ENCODE peak calls at places on chromosome 5, in five cellular contexts. B, A, L, Z and O are unnamed samples.
A peak's percentile ranks its signal among the peaks of the same experiment; 100 is the strongest.

GRCh38 chr5:55096860-55097259 is 5.6 kb upstream of the GZMA start:
- DNase-seq in Z (no peak), B (no peak), A (no peak), L (no peak), O (no peak)

GRCh38 chr5:117776977-117777376 is 1202.4 kb upstream of the SEMA6A start:
- DNase-seq in A (no peak), Z (no peak), B (no peak), L (no peak), O (no peak)

GRCh38 chr5:76209297-76209696 is 126.1 kb downstream of the SV2C start:
- DNase-seq in A (no peak), Z (no peak), B (no peak), L (peak; percentile 23), O (no peak)

GRCh38 chr5:139569276-139569955 is 8.3 kb downstream of the UBE2D2 start:
- DNase-seq in B (no peak), A (no peak), L (no peak), Z (no peak), O (peak; percentile 52)

GRCh38 chr5:124234022-124234899 is 512.2 kb downstream of the ZNF608 start:
- DNase-seq in L (peak; percentile 50), Z (no peak), A (no peak), B (no peak), O (no peak)

GRCh38 chr5:138543730-138544104 is 681 bp upstream of the ETF1 start:
- DNase-seq in L (no peak), Z (no peak), B (no peak), A (no peak), O (no peak)

GRCh38 chr5:14008819-14009311 is 64.4 kb upstream of the DNAH5 start:
- DNase-seq in L (no peak), Z (peak; percentile 81), B (no peak), A (no peak), O (peak; percentile 85)

GRCh38 chr5:129098488-129099183 is 4.1 kb downstream of the ISOC1 start:
- DNase-seq in A (no peak), Z (peak; percentile 9), B (peak; percentile 22), L (peak; percentile 37), O (no peak)

GRCh38 chr5:80125962-80126480 is 90.9 kb downstream of the THBS4 start:
- DNase-seq in L (no peak), Z (peak; percentile 59), B (peak; percentile 54), A (no peak), O (peak; percentile 48)

DNA sequence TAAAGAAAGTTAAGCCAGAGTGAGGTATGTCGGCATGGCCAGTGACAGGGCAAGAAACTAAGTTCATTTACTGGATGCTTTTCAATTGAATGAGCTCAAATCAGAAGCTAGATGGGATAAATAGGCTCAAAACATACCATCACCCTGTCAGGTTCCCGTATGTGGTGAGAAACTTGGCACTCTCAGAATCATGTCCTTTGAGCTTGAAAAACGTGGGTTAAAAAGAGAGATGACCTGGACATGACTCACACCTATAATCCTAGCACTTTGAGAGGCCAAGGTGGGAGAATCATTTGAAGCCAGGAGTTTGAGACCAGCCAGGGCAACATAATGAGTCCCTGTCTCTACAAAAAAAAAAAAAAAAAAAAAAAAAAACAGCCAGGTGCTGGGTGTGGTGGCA is 121.7 kb upstream of the RGMB start:
- DNase-seq in Z (no peak), A (no peak), B (no peak), L (no peak), O (peak; percentile 9)
- H2AK5ac ChIP-seq in Z (no peak overlapping the region), A (no peak overlapping the region), B (no peak overlapping the region), L (no peak overlapping the region), O (no peak overlapping the region)

GRCh38 chr5:60262576-60263295 is 369.2 kb upstream of the PDE4D start:
- DNase-seq in A (no peak), Z (no peak), L (no peak), B (no peak), O (no peak)

GRCh38 chr5:60259730-60260129 is 366.2 kb upstream of the PDE4D start:
- DNase-seq in B (no peak), L (no peak), Z (no peak), A (no peak), O (no peak)

GRCh38 chr5:60257852-60258251 is 364.3 kb upstream of the PDE4D start:
- DNase-seq in A (no peak), Z (no peak), L (no peak), B (no peak), O (no peak)

GRCh38 chr5:60261732-60262131 is 368.2 kb upstream of the PDE4D start:
- DNase-seq in Z (no peak), A (no peak), L (no peak), B (no peak), O (no peak)

GRCh38 chr5:60260658-60261057 is 367.1 kb upstream of the PDE4D start:
- DNase-seq in A (no peak), B (peak; percentile 13), L (no peak), Z (peak; percentile 2), O (no peak)
- H2AK5ac ChIP-seq in A (no peak overlapping the region), B (no peak overlapping the region), L (no peak overlapping the region), Z (no peak overlapping the region), O (no peak overlapping the region)

DNA sequence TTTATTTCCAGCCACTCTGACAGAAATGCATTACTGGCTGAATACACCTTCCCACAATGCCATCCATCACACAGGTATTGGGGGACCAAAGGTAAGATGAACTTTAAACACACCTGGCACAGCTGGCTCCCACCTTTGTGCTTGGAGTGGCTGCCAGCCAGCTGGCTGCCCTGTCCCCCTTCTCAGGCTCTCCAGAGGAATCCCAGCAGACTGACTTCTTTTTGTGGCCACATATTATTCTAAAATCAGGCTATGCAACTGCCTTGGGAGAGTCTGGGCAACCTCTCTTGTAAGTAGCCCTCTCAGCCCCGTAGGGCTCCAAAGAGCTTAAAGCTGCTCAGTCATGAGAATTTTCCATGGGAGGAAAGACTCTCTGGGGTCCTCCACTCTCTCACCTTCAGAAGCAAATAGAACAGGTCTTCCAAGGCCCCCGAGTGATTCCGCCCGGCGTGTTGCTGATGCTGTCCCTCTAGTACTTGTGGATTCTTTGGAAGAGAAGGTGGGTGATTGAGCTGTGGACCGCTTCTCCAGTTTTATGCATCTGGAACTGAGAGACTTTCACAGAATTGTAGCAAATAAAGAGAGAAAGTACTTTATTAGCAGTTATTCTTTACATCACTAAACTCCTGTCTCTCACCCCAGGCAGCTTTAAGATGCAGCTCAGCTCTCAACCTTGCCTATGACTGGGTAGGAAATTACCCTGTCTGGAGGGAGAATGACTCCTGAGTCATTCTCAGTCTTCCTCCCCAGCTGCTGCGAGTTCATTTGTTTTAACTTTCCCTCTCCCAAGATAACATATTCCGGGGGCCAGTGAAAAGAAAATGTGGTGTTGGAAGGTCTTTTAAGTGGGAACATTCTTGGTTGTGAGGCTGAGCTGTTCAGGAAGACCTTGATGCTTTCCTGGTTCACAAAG is 159.4 kb upstream of the PITX1 start:
- DNase-seq in A (no peak), Z (peak; percentile 65), L (peak; percentile 9), B (no peak), O (peak; percentile 89)
- H2AK5ac ChIP-seq in A (no peak overlapping the region), Z (no peak overlapping the region), L (no peak overlapping the region), B (no peak overlapping the region), O (peak overlapping the region; percentile 82)

GRCh38 chr5:83590966-83591365 is 119.4 kb downstream of the VCAN start:
- DNase-seq in B (no peak), A (no peak), Z (no peak), L (no peak), O (no peak)

GRCh38 chr5:83583859-83584258 is 112.3 kb downstream of the VCAN start:
- DNase-seq in Z (peak; percentile 78), B (no peak), A (no peak), L (no peak), O (peak; percentile 82)

GRCh38 chr5:83589786-83590185 is 118.2 kb downstream of the VCAN start:
- DNase-seq in Z (no peak), B (no peak), A (no peak), L (no peak), O (no peak)

GRCh38 chr5:83586874-83587776 is 115.6 kb downstream of the VCAN start:
- DNase-seq in L (no peak), Z (no peak), B (no peak), A (no peak), O (peak; percentile 68)
- H2AK5ac ChIP-seq in L (no peak overlapping the region), Z (no peak overlapping the region), B (no peak overlapping the region), A (no peak overlapping the region), O (peak overlapping the region; percentile 27)